ENCODE peak calls at places on chromosomes 2 and 18, in eight cellular contexts. One of them, this sample, is unnamed.

GRCh38 chr2:85846411-85846810 is 42.4 kb downstream of the ST3GAL5 start:
- DNase-seq in right cardiac atrium: no peak
- DNase-seq in endodermal cell: no peak
- DNase-seq in fibroblast of lung: peak; percentile 46
- DNase-seq in heart right ventricle: no peak
- DNase-seq in lower lobe of right lung: no peak
- DNase-seq in left ventricle myocardium inferior: no peak
- DNase-seq in heart left ventricle: no peak
- DNase-seq in this sample: no peak

GRCh38 chr2:103423100-103423499 is 661.3 kb downstream of the TMEM182 start:
- DNase-seq in right cardiac atrium: no peak
- DNase-seq in endodermal cell: no peak
- DNase-seq in fibroblast of lung: no peak
- DNase-seq in heart right ventricle: no peak
- DNase-seq in lower lobe of right lung: no peak
- DNase-seq in left ventricle myocardium inferior: no peak
- DNase-seq in heart left ventricle: no peak
- DNase-seq in this sample: no peak

GRCh38 chr2:24409700-24410556 is 49.6 kb upstream of the ITSN2 start:
- DNase-seq in right cardiac atrium: no peak
- DNase-seq in endodermal cell: peak; percentile 75
- DNase-seq in fibroblast of lung: peak; percentile 80
- DNase-seq in heart right ventricle: no peak
- DNase-seq in lower lobe of right lung: no peak
- DNase-seq in left ventricle myocardium inferior: no peak
- DNase-seq in heart left ventricle: no peak
- DNase-seq in this sample: no peak

GRCh38 chr2:74919827-74920226 is 38.6 kb upstream of the POLE4 start:
- DNase-seq in right cardiac atrium: peak; percentile 55
- DNase-seq in endodermal cell: peak; percentile 95
- DNase-seq in fibroblast of lung: peak; percentile 49
- DNase-seq in heart right ventricle: peak; percentile 76
- DNase-seq in lower lobe of right lung: peak; percentile 83
- DNase-seq in left ventricle myocardium inferior: peak; percentile 60
- DNase-seq in heart left ventricle: peak; percentile 49
- DNase-seq in this sample: peak; percentile 85

GRCh38 chr2:237091779-237092436 is 6.2 kb downstream of the COPS8 start:
- DNase-seq in right cardiac atrium: no peak
- DNase-seq in endodermal cell: no peak
- DNase-seq in fibroblast of lung: peak; percentile 82
- DNase-seq in heart right ventricle: no peak
- DNase-seq in lower lobe of right lung: no peak
- DNase-seq in left ventricle myocardium inferior: no peak
- DNase-seq in heart left ventricle: no peak
- DNase-seq in this sample: no peak

GRCh38 chr2:234257859-234258561 is 207.5 kb downstream of the SPP2 start:
- DNase-seq in right cardiac atrium: peak; percentile 34
- DNase-seq in endodermal cell: peak; percentile 89
- DNase-seq in fibroblast of lung: peak; percentile 95
- DNase-seq in heart right ventricle: no peak
- DNase-seq in lower lobe of right lung: no peak
- DNase-seq in left ventricle myocardium inferior: no peak
- DNase-seq in heart left ventricle: peak; percentile 39
- DNase-seq in this sample: peak; percentile 81

GRCh38 chr2:19706332-19706731 is 195.5 kb downstream of the TTC32 start:
- DNase-seq in right cardiac atrium: no peak
- DNase-seq in endodermal cell: no peak
- DNase-seq in fibroblast of lung: no peak
- DNase-seq in heart right ventricle: no peak
- DNase-seq in lower lobe of right lung: no peak
- DNase-seq in left ventricle myocardium inferior: no peak
- DNase-seq in heart left ventricle: no peak
- DNase-seq in this sample: no peak

GRCh38 chr2:216379955-216380354 is 7.7 kb upstream of the MARCHF4 start:
- DNase-seq in right cardiac atrium: no peak
- DNase-seq in endodermal cell: no peak
- DNase-seq in fibroblast of lung: no peak
- DNase-seq in heart right ventricle: no peak
- DNase-seq in lower lobe of right lung: no peak
- DNase-seq in left ventricle myocardium inferior: no peak
- DNase-seq in heart left ventricle: no peak
- DNase-seq in this sample: no peak

GRCh38 chr18:36724591-36725001 is 104.2 kb downstream of the TPGS2 start:
- DNase-seq in right cardiac atrium: peak; percentile 62
- DNase-seq in endodermal cell: no peak
- DNase-seq in fibroblast of lung: no peak
- DNase-seq in heart right ventricle: no peak
- DNase-seq in lower lobe of right lung: no peak
- DNase-seq in left ventricle myocardium inferior: no peak
- DNase-seq in heart left ventricle: no peak
- DNase-seq in this sample: no peak

GRCh38 chr2:148978736-148979135 is 59.8 kb upstream of the LYPD6B start:
- DNase-seq in right cardiac atrium: no peak
- DNase-seq in endodermal cell: no peak
- DNase-seq in fibroblast of lung: peak; percentile 55
- DNase-seq in heart right ventricle: no peak
- DNase-seq in lower lobe of right lung: no peak
- DNase-seq in left ventricle myocardium inferior: no peak
- DNase-seq in heart left ventricle: no peak
- DNase-seq in this sample: no peak

GRCh38 chr2:79702934-79703333 is 190.1 kb downstream of the CTNNA2 start:
- DNase-seq in right cardiac atrium: no peak
- DNase-seq in endodermal cell: no peak
- DNase-seq in fibroblast of lung: no peak
- DNase-seq in heart right ventricle: no peak
- DNase-seq in lower lobe of right lung: no peak
- DNase-seq in left ventricle myocardium inferior: no peak
- DNase-seq in heart left ventricle: no peak
- DNase-seq in this sample: no peak

GRCh38 chr2:144471316-144472045 is 48.4 kb downstream of the ZEB2 start:
- DNase-seq in right cardiac atrium: no peak
- DNase-seq in endodermal cell: no peak
- DNase-seq in fibroblast of lung: no peak
- DNase-seq in heart right ventricle: no peak
- DNase-seq in lower lobe of right lung: no peak
- DNase-seq in left ventricle myocardium inferior: no peak
- DNase-seq in heart left ventricle: no peak
- DNase-seq in this sample: no peak

GRCh38 chr2:183264890-183265535 is 140.8 kb downstream of the NUP35 start:
- DNase-seq in right cardiac atrium: no peak
- DNase-seq in endodermal cell: no peak
- DNase-seq in fibroblast of lung: no peak
- DNase-seq in heart right ventricle: no peak
- DNase-seq in lower lobe of right lung: no peak
- DNase-seq in left ventricle myocardium inferior: no peak
- DNase-seq in heart left ventricle: no peak
- DNase-seq in this sample: peak; percentile 28

GRCh38 chr2:69510204-69510603 is 73.0 kb upstream of the NFU1 start:
- DNase-seq in right cardiac atrium: no peak
- DNase-seq in endodermal cell: no peak
- DNase-seq in fibroblast of lung: no peak
- DNase-seq in heart right ventricle: no peak
- DNase-seq in lower lobe of right lung: no peak
- DNase-seq in left ventricle myocardium inferior: no peak
- DNase-seq in heart left ventricle: no peak
- DNase-seq in this sample: no peak

GRCh38 chr2:33391582-33392255 is 84.7 kb upstream of the RASGRP3 start:
- DNase-seq in right cardiac atrium: no peak
- DNase-seq in endodermal cell: no peak
- DNase-seq in fibroblast of lung: peak; percentile 73
- DNase-seq in heart right ventricle: no peak
- DNase-seq in lower lobe of right lung: no peak
- DNase-seq in left ventricle myocardium inferior: no peak
- DNase-seq in heart left ventricle: no peak
- DNase-seq in this sample: no peak

GRCh38 chr18:55575066-55575465 is 12.9 kb downstream of the TCF4 start:
- DNase-seq in right cardiac atrium: no peak
- DNase-seq in endodermal cell: no peak
- DNase-seq in fibroblast of lung: no peak
- DNase-seq in heart right ventricle: no peak
- DNase-seq in lower lobe of right lung: no peak
- DNase-seq in left ventricle myocardium inferior: no peak
- DNase-seq in heart left ventricle: no peak
- DNase-seq in this sample: no peak

GRCh38 chr2:23111263-23111662 is 273.7 kb upstream of the KLHL29 start:
- DNase-seq in right cardiac atrium: no peak
- DNase-seq in endodermal cell: no peak
- DNase-seq in fibroblast of lung: no peak
- DNase-seq in heart right ventricle: no peak
- DNase-seq in lower lobe of right lung: no peak
- DNase-seq in left ventricle myocardium inferior: no peak
- DNase-seq in heart left ventricle: no peak
- DNase-seq in this sample: no peak

GRCh38 chr2:95041824-95042442 is 16.4 kb downstream of the MAL start:
- DNase-seq in right cardiac atrium: no peak
- DNase-seq in endodermal cell: no peak
- DNase-seq in fibroblast of lung: no peak
- DNase-seq in heart right ventricle: no peak
- DNase-seq in lower lobe of right lung: no peak
- DNase-seq in left ventricle myocardium inferior: no peak
- DNase-seq in heart left ventricle: no peak
- DNase-seq in this sample: no peak

GRCh38 chr18:79203017-79203605 is 133.9 kb downstream of the ATP9B start:
- DNase-seq in right cardiac atrium: no peak
- DNase-seq in endodermal cell: no peak
- DNase-seq in fibroblast of lung: no peak
- DNase-seq in heart right ventricle: no peak
- DNase-seq in lower lobe of right lung: no peak
- DNase-seq in left ventricle myocardium inferior: no peak
- DNase-seq in heart left ventricle: no peak
- DNase-seq in this sample: no peak

GRCh38 chr2:219656523-219656922 is 29.1 kb downstream of the SLC4A3 start:
- DNase-seq in right cardiac atrium: no peak
- DNase-seq in endodermal cell: no peak
- DNase-seq in fibroblast of lung: peak; percentile 37
- DNase-seq in heart right ventricle: no peak
- DNase-seq in lower lobe of right lung: no peak
- DNase-seq in left ventricle myocardium inferior: no peak
- DNase-seq in heart left ventricle: no peak
- DNase-seq in this sample: no peak

GRCh38 chr2:219658861-219659260 is 31.4 kb downstream of the SLC4A3 start:
- DNase-seq in right cardiac atrium: no peak
- DNase-seq in endodermal cell: peak; percentile 7
- DNase-seq in fibroblast of lung: no peak
- DNase-seq in heart right ventricle: no peak
- DNase-seq in lower lobe of right lung: no peak
- DNase-seq in left ventricle myocardium inferior: no peak
- DNase-seq in heart left ventricle: no peak
- DNase-seq in this sample: no peak

GRCh38 chr2:219661955-219662395 is 34.5 kb downstream of the SLC4A3 start:
- DNase-seq in right cardiac atrium: no peak
- DNase-seq in endodermal cell: peak; percentile 49
- DNase-seq in fibroblast of lung: no peak
- DNase-seq in heart right ventricle: no peak
- DNase-seq in lower lobe of right lung: no peak
- DNase-seq in left ventricle myocardium inferior: no peak
- DNase-seq in heart left ventricle: no peak
- DNase-seq in this sample: no peak

GRCh38 chr2:219661197-219661954 is 33.9 kb downstream of the SLC4A3 start:
- DNase-seq in right cardiac atrium: no peak
- DNase-seq in endodermal cell: peak; percentile 40
- DNase-seq in fibroblast of lung: peak; percentile 23
- DNase-seq in heart right ventricle: no peak
- DNase-seq in lower lobe of right lung: no peak
- DNase-seq in left ventricle myocardium inferior: no peak
- DNase-seq in heart left ventricle: no peak
- DNase-seq in this sample: no peak

DNA sequence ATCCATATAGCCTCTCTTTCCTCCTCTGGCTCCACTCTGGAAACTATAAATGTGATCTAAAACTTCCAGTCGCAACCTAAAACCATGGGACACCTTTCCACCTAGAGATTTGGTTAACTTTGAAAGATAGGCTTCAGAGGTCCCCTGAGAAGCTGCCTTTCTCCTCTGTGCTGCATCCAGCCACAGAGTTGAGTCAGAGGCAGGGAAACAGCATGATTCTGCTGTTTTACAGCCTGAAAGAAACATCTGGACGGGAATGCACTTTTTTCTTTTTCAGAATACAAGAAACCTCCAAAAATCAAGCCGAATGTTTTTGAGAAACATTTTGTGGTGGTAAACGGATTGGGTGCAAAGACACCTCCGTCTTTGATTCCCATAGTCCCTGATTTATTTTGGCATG is 31.0 kb downstream of the SLC4A3 start:
- DNase-seq in right cardiac atrium: no peak
- DNase-seq in endodermal cell: peak; percentile 13
- DNase-seq in fibroblast of lung: peak; percentile 15
- DNase-seq in heart right ventricle: no peak
- DNase-seq in lower lobe of right lung: no peak
- DNase-seq in left ventricle myocardium inferior: no peak
- DNase-seq in heart left ventricle: no peak
- DNase-seq in this sample: no peak
- H3K9me3 ChIP-seq in right cardiac atrium: peaks cover 4% of the 10 kb centered on the region
- H3K9me3 ChIP-seq in endodermal cell: peaks cover 21% of the 10 kb centered on the region
- H3K9me3 ChIP-seq in fibroblast of lung: no peaks in the 10 kb centered on the region
- H3K9me3 ChIP-seq in heart right ventricle: no peaks in the 10 kb centered on the region
- H3K9me3 ChIP-seq in lower lobe of right lung: peaks cover 9% of the 10 kb centered on the region
- H3K9me3 ChIP-seq in left ventricle myocardium inferior: peaks cover 14% of the 10 kb centered on the region
- H3K9me3 ChIP-seq in heart left ventricle: no peaks in the 10 kb centered on the region
- H3K9me3 ChIP-seq in this sample: peaks cover 7% of the 10 kb centered on the region

GRCh38 chr18:80244956-80245730 is 2.2 kb downstream of the PARD6G start:
- DNase-seq in right cardiac atrium: no peak
- DNase-seq in endodermal cell: peak; percentile 42
- DNase-seq in fibroblast of lung: no peak
- DNase-seq in heart right ventricle: no peak
- DNase-seq in lower lobe of right lung: no peak
- DNase-seq in left ventricle myocardium inferior: no peak
- DNase-seq in heart left ventricle: no peak
- DNase-seq in this sample: no peak
- H3K27ac ChIP-seq in right cardiac atrium: no peak overlapping the region
- H3K27ac ChIP-seq in endodermal cell: no peak overlapping the region
- H3K27ac ChIP-seq in fibroblast of lung: no peak overlapping the region
- H3K27ac ChIP-seq in heart right ventricle: no peak overlapping the region
- H3K27ac ChIP-seq in lower lobe of right lung: no peak overlapping the region
- H3K27ac ChIP-seq in left ventricle myocardium inferior: no peak overlapping the region
- H3K27ac ChIP-seq in heart left ventricle: no peak overlapping the region
- H3K27ac ChIP-seq in this sample: no peak overlapping the region

DNA sequence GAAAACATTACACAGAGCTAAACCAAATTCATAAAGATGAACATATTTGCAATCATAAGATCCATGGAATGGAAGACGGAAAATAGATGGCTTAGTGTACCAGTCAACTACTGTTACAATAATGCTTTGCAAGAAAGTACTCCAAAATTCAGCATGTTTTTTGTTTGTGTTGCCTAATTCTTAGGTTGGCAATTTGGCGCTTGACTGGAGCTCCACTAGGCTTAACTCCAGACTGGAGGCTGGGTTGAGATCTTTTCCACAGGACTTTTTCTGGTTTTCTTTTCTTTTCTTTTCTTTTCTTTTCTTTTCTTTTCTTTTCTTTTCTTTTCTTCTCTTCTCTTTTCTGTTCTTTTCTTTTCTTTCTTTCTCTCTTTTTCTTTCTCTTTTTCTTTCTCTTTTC is 600.6 kb upstream of the SYT4 start:
- DNase-seq in right cardiac atrium: no peak
- DNase-seq in endodermal cell: no peak
- DNase-seq in fibroblast of lung: no peak
- DNase-seq in heart right ventricle: no peak
- DNase-seq in lower lobe of right lung: no peak
- DNase-seq in left ventricle myocardium inferior: no peak
- DNase-seq in heart left ventricle: no peak
- DNase-seq in this sample: no peak
- H3K9me3 ChIP-seq in right cardiac atrium: no peaks in the 10 kb centered on the region
- H3K9me3 ChIP-seq in endodermal cell: no peaks in the 10 kb centered on the region
- H3K9me3 ChIP-seq in fibroblast of lung: no peaks in the 10 kb centered on the region
- H3K9me3 ChIP-seq in heart right ventricle: no peaks in the 10 kb centered on the region
- H3K9me3 ChIP-seq in lower lobe of right lung: no peaks in the 10 kb centered on the region
- H3K9me3 ChIP-seq in left ventricle myocardium inferior: no peaks in the 10 kb centered on the region
- H3K9me3 ChIP-seq in heart left ventricle: no peaks in the 10 kb centered on the region
- H3K9me3 ChIP-seq in this sample: no peaks in the 10 kb centered on the region

GRCh38 chr2:105034170-105034569 is 3.7 kb upstream of the MRPS9 start:
- DNase-seq in right cardiac atrium: no peak
- DNase-seq in endodermal cell: no peak
- DNase-seq in fibroblast of lung: no peak
- DNase-seq in heart right ventricle: no peak
- DNase-seq in lower lobe of right lung: no peak
- DNase-seq in left ventricle myocardium inferior: no peak
- DNase-seq in heart left ventricle: no peak
- DNase-seq in this sample: no peak
- H3K27ac ChIP-seq in right cardiac atrium: no peak overlapping the region
- H3K27ac ChIP-seq in endodermal cell: no peak overlapping the region
- H3K27ac ChIP-seq in fibroblast of lung: no peak overlapping the region
- H3K27ac ChIP-seq in heart right ventricle: no peak overlapping the region
- H3K27ac ChIP-seq in lower lobe of right lung: no peak overlapping the region
- H3K27ac ChIP-seq in left ventricle myocardium inferior: no peak overlapping the region
- H3K27ac ChIP-seq in heart left ventricle: no peak overlapping the region
- H3K27ac ChIP-seq in this sample: no peak overlapping the region

This sample was measured in kidney.